ENCODE peak calls at places on chromosomes 7 and 10, in four cellular contexts. F, G, U and I are unnamed samples.

GRCh38 chr7:157580324-157580723 is 243.5 kb downstream of the DNAJB6 start:
- DNase-seq in G (no peak), U (no peak), F (no peak), I (no peak)

GRCh38 chr7:37971491-37971890 is 51.1 kb downstream of the EPDR1 start:
- DNase-seq in F (no peak), G (no peak), U (no peak), I (no peak)

GRCh38 chr7:88306590-88307048 is at the start of gene STEAP4:
- DNase-seq in U (no peak), F (no peak), G (peak), I (no peak)

GRCh38 chr7:2570021-2570420 is 11.2 kb downstream of the IQCE start:
- DNase-seq in U (no peak), G (no peak), F (no peak), I (no peak)

GRCh38 chr10:80598084-80598798 is 60.5 kb downstream of the SH2D4B start:
- DNase-seq in G (no peak), U (peak), F (no peak), I (no peak)

GRCh38 chr7:29918850-29919249 is 70.8 kb downstream of the SCRN1 start:
- DNase-seq in G (no peak), F (no peak), U (no peak), I (no peak)

GRCh38 chr7:17910377-17910776 is 29.9 kb downstream of the SNX13 start:
- DNase-seq in G (no peak), U (no peak), F (no peak), I (no peak)

GRCh38 chr10:112634096-112634830 is 187.2 kb downstream of the VTI1A start:
- DNase-seq in F (no peak), G (no peak), U (no peak), I (no peak)

GRCh38 chr7:83866587-83866986 is 217.6 kb upstream of the SEMA3E start:
- DNase-seq in F (no peak), G (no peak), U (no peak), I (no peak)

GRCh38 chr10:52332815-52333214 is 18.7 kb downstream of the DKK1 start:
- DNase-seq in U (no peak), G (no peak), F (no peak), I (no peak)

DNA sequence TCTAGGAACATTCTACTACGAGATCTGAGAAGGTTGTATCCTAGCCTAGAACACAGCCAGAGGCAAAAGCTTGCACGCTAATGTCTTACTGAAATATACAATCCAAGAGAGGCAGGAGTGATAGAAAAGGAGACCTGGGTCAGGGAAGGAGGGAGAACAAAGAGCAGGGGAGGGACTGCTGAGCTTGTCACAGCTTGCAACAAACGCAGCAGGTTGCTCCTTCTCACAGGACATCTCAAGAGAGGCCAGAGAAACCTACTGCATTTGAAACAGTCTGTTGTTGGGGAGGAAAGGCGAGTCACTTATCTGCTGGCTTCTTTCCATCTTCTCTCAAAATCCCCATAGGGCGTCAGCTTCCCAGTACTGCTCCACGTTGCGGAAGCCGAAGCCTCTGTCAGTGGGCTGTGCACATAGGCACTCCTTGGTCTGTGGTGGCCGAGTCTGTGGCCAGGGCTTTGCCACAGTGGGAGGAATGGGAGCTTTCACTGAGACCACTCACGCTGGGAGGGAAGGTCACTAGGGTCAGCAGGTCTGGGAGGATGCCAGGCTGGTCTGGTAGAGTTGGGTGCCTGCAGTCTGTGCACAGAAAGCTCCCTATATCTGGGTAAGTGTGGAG is 25.8 kb upstream of the GPNMB start:
- DNase-seq in U (no peak), F (no peak), G (no peak), I (no peak)
- TF ChIP-seq POLR2AphosphoS5 in U (no peak), F (no peak), G (no peak), I (no peak)

GRCh38 chr10:117373848-117374505 is 1.3 kb downstream of the PDZD8 start:
- DNase-seq in G (no peak), U (no peak), F (peak), I (peak)

GRCh38 chr10:117370205-117370604 is 5.0 kb downstream of the PDZD8 start:
- DNase-seq in G (no peak), U (no peak), F (no peak), I (no peak)

GRCh38 chr10:117375360-117376147 is at the start of gene PDZD8:
- DNase-seq in U (peak), F (peak), G (peak), I (peak)

DNA sequence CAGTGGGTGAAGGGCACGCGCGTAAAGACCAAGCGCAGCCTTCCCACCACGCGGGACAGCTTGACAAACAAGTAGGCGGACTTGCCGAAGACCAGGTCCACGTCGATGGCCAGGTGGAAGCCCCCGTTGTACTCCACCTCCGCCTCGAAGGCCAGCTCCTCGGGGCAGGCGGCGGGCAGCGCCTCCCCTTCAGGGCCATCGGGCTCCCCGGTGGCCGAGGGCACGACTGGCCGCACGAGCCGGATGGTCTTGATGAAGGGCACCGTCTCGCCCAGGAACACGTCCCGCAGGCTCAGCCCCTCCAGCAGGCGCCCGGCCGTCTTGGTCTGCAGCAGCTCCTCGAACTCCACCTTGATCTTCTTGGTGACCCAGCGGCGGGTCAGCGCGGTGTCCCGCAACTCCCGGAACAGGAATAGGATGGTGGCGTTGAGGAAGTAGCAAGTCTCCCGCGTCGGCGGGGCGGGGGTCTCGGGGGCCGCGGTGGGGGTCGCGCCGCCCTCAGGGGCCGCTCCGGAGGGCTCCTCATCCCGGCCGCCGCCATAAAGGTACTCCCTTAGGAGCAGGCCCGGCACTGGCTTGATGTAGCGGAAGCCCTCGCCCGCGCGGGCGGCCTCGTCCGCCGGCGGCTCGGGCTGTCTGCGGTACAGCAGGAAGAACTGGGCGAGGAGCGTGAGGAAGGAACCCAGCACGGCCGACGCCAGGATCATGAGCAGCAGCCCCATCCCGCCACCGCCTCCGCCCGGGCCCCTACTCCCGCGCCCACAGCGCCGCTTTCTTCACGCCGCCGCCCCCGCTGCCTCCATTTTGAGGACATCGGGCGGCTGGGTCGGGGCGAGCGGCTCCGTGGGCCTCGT is 507 bp downstream of the PDZD8 start:
- DNase-seq in F (peak), U (no peak), G (no peak), I (peak)
- TF ChIP-seq TAF1 in F (no peak), U (no peak), G (no peak), I (no peak)

DNA sequence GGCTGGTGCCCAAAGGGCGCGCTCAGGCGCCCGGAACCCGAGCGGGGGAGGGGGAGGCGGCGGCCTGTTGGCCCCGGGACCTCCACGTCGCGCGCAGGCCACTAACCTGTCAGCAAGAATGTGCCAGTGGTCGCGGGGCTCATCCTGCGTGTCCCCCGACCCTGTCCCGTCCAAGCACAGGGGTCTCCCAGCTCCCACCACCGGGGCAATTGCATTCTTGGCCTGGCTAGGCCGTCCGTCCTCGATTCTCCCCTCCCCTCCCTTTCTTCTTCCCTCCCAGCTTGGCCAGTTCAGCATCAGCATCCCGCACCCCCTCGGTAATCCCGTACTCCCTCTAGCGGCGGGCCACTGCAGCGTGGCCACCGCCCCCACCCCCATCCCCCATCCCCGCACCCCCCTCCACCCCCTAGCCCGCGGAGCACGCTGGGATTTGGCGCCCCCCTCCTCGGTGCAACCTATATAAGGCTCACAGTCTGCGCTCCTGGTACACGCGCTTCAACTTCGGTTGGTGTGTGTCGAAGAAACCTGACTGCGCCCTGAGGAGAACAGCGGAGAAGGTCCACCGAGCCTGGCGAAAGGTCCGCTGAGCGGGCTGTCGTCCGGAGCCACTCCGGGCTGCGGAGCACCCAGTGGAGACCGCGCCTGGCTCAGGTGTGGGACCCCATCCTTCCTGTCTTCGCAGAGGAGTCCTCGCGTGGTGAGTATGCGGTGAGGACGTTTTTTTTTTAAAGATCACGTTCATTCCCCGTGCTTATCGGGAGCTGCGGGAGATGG is at the start of gene SGCE:
- DNase-seq in F (peak), G (peak), U (peak), I (no peak)
- TF ChIP-seq POLR2A in F (peak), G (peak), U (peak), I (peak)

GRCh38 chr10:90860790-90861189 is 3.0 kb upstream of the HTR7 start:
- DNase-seq in G (no peak), U (no peak), F (no peak), I (no peak)
- TF ChIP-seq POLR2AphosphoS5 in G (no peak), U (no peak), F (no peak), I (no peak)

DNA sequence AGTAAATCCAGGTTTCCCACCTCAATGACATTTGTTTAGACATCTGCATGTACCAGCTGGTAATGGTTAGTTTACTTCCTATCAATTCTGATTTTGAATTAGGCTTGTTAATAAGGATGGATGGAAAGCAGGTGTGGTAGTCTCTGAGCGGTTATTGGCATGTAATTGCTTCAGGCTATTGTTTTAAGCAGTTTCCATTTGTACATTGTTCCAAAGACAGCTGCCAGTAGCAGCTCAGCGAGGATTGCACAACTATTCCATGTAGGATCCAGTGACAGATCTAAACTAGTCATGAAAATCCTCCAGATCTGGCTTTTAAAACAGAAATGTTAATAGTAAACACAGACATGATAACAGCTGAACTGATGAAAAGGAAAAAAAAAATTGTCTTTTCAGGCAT is 436.0 kb upstream of the ADARB2 start:
- DNase-seq in G (no peak), F (no peak), U (no peak), I (no peak)
- TF ChIP-seq TAF1 in G (no peak), F (no peak), U (no peak), I (no peak)